ENCODE peak calls at places on chromosomes 16 and 17, in six cellular contexts. K, W, O, V, T and D are unnamed samples.

GRCh38 chr16:88504489-88505404 is 51.7 kb downstream of the ZFPM1 start:
- DNase-seq in W (no peak), T (no peak), K (peak), O (no peak), V (no peak), D (no peak)

GRCh38 chr17:40062347-40063033 is at the start of gene THRA:
- DNase-seq in W (peak), K (no peak), V (no peak), O (no peak), T (no peak), D (peak)

GRCh38 chr16:46899443-46900143 is 15.4 kb downstream of the GPT2 start:
- DNase-seq in O (no peak), K (no peak), W (no peak), T (no peak), V (no peak), D (peak)

GRCh38 chr16:65069090-65069489 is 52.8 kb downstream of the CDH11 start:
- DNase-seq in O (peak), W (no peak), K (no peak), V (no peak), T (peak), D (no peak)

GRCh38 chr17:37605813-37606505 is 3.3 kb downstream of the SYNRG start:
- DNase-seq in O (peak), K (no peak), V (no peak), W (no peak), T (no peak), D (peak)

GRCh38 chr17:44351464-44351863 is 6.4 kb downstream of the GRN start:
- DNase-seq in V (no peak), T (no peak), O (no peak), K (no peak), W (peak), D (no peak)

GRCh38 chr16:641326-642188 is at the start of gene MCRIP2:
- DNase-seq in T (peak), W (peak), O (peak), K (peak), V (peak), D (peak)

GRCh38 chr17:8941520-8941919 is 24.0 kb downstream of the PIK3R5 start:
- DNase-seq in V (no peak), T (no peak), O (no peak), K (no peak), W (no peak), D (no peak)

GRCh38 chr17:33137411-33137810 is 145.8 kb downstream of the SPACA3 start:
- DNase-seq in V (no peak), W (no peak), K (no peak), O (no peak), T (no peak), D (no peak)

GRCh38 chr17:48734328-48735056 is 5.9 kb upstream of the HOXB13 start:
- DNase-seq in O (no peak), K (no peak), W (no peak), V (no peak), T (no peak), D (no peak)

GRCh38 chr17:72850410-72850809 is 242.1 kb downstream of the SLC39A11 start:
- DNase-seq in V (no peak), T (peak), O (no peak), K (no peak), W (no peak), D (no peak)

GRCh38 chr17:76631821-76632565 is 11.6 kb downstream of the ST6GALNAC1 start:
- DNase-seq in K (no peak), O (no peak), W (no peak), V (no peak), T (no peak), D (no peak)

GRCh38 chr17:915416-916201 is 64.0 kb downstream of the NXN start:
- DNase-seq in V (no peak), T (no peak), K (no peak), O (peak), W (no peak), D (no peak)

GRCh38 chr17:50290074-50290702 is 15.9 kb downstream of the TMEM92 start:
- DNase-seq in O (peak), W (no peak), K (no peak), T (peak), V (no peak), D (peak)

GRCh38 chr17:64775701-64776570 is 113.8 kb upstream of the SMURF2 start:
- DNase-seq in W (no peak), V (no peak), T (no peak), K (peak), O (no peak), D (no peak)

GRCh38 chr17:80361495-80362220 is 53.3 kb upstream of the ENDOV start:
- DNase-seq in T (peak), V (no peak), O (no peak), W (peak), K (no peak), D (peak)

GRCh38 chr17:73757324-73757942 is 113.2 kb upstream of the SDK2 start:
- DNase-seq in V (no peak), K (no peak), W (no peak), T (no peak), O (no peak), D (no peak)

GRCh38 chr17:65799454-65799853 is 238.0 kb upstream of the AXIN2 start:
- DNase-seq in V (no peak), W (no peak), K (no peak), T (no peak), O (no peak), D (no peak)

GRCh38 chr16:51880776-51881175 is 666.2 kb downstream of the TOX3 start:
- DNase-seq in V (no peak), K (no peak), T (peak), O (no peak), W (no peak), D (no peak)

GRCh38 chr17:9402590-9403199 is 172.9 kb downstream of the STX8 start:
- DNase-seq in W (no peak), K (peak), O (peak), T (peak), V (no peak), D (peak)

GRCh38 chr16:24699151-24699723 is 30.2 kb upstream of the TNRC6A start:
- DNase-seq in O (no peak), T (no peak), W (no peak), V (no peak), K (no peak), D (no peak)

GRCh38 chr17:42290577-42290976 is 2.3 kb downstream of the STAT5A start:
- DNase-seq in K (no peak), T (no peak), W (no peak), V (no peak), O (no peak), D (no peak)

GRCh38 chr17:58082341-58082869 is 814 bp upstream of the DYNLL2 start:
- DNase-seq in W (no peak), T (no peak), O (no peak), V (no peak), K (no peak), D (no peak)

GRCh38 chr16:48126801-48127644 is 28.8 kb downstream of the ABCC12 start:
- DNase-seq in K (peak), T (peak), W (no peak), O (peak), V (no peak), D (peak)

GRCh38 chr16:12458591-12459400 is 344.9 kb downstream of the CPPED1 start:
- DNase-seq in V (no peak), W (no peak), K (no peak), T (no peak), O (no peak), D (peak)

GRCh38 chr17:57868007-57868774 is 18.3 kb upstream of the MRPS23 start:
- DNase-seq in V (peak), W (peak), O (peak), K (peak), T (peak), D (peak)

GRCh38 chr17:56319531-56319930 is 166.3 kb downstream of the ANKFN1 start:
- DNase-seq in K (peak), V (peak), W (peak), T (peak), O (peak), D (peak)

GRCh38 chr17:55607736-55608341 is 96.6 kb upstream of the SMIM36 start:
- DNase-seq in W (no peak), O (no peak), V (no peak), T (peak), K (no peak), D (no peak)

GRCh38 chr17:73639926-73640325 is 4.3 kb downstream of the SDK2 start:
- DNase-seq in O (no peak), K (peak), V (no peak), W (no peak), T (no peak), D (no peak)

GRCh38 chr16:27498916-27499658 is 50.6 kb downstream of the GTF3C1 start:
- DNase-seq in W (no peak), V (no peak), K (no peak), T (no peak), O (no peak), D (no peak)

GRCh38 chr16:23082161-23082788 is 67.0 kb downstream of the USP31 start:
- DNase-seq in K (peak), V (no peak), T (peak), W (no peak), O (no peak), D (no peak)

GRCh38 chr16:86022381-86022960 is 123.5 kb downstream of the IRF8 start:
- DNase-seq in K (no peak), T (no peak), W (no peak), V (no peak), O (no peak), D (no peak)

GRCh38 chr16:66619036-66619435 is 14.5 kb downstream of the CMTM3 start:
- DNase-seq in T (no peak), O (no peak), W (no peak), K (no peak), V (no peak), D (no peak)

GRCh38 chr16:50498756-50499155 is 49.4 kb upstream of the NKD1 start:
- DNase-seq in O (no peak), W (no peak), V (no peak), K (no peak), T (no peak), D (no peak)

GRCh38 chr17:48006936-48007703 is 30.5 kb downstream of the COPZ2 start:
- DNase-seq in K (no peak), W (no peak), V (no peak), O (no peak), T (no peak), D (no peak)

GRCh38 chr17:6755731-6756184 is at the start of gene XAF1:
- DNase-seq in T (no peak), O (peak), W (no peak), K (no peak), V (peak), D (peak)

GRCh38 chr16:30786115-30786935 is 680 bp downstream of the ZNF629 start:
- DNase-seq in O (peak), W (peak), T (peak), V (no peak), K (peak), D (peak)
- TF ChIP-seq MYC in O (no peak), W (no peak), T (no peak), V (no peak), K (no peak), D (no peak)

GRCh38 chr17:30093463-30094147 is 23.0 kb upstream of the NSRP1 start:
- DNase-seq in T (peak), K (peak), V (peak), W (peak), O (peak), D (peak)

GRCh38 chr17:30092886-30093285 is 23.7 kb upstream of the NSRP1 start:
- DNase-seq in O (no peak), V (no peak), W (no peak), K (no peak), T (no peak), D (no peak)

GRCh38 chr17:30095507-30096244 is 20.9 kb upstream of the NSRP1 start:
- DNase-seq in K (peak), T (peak), W (peak), V (peak), O (peak), D (peak)

GRCh38 chr17:30091166-30091670 is 25.4 kb upstream of the NSRP1 start:
- DNase-seq in K (no peak), T (no peak), W (no peak), V (no peak), O (no peak), D (no peak)

GRCh38 chr17:30091771-30092170 is 24.8 kb upstream of the NSRP1 start:
- DNase-seq in K (no peak), O (peak), T (peak), V (no peak), W (no peak), D (no peak)
- TF ChIP-seq MYC in K (no peak), O (no peak), T (no peak), V (no peak), W (no peak), D (no peak)

DNA sequence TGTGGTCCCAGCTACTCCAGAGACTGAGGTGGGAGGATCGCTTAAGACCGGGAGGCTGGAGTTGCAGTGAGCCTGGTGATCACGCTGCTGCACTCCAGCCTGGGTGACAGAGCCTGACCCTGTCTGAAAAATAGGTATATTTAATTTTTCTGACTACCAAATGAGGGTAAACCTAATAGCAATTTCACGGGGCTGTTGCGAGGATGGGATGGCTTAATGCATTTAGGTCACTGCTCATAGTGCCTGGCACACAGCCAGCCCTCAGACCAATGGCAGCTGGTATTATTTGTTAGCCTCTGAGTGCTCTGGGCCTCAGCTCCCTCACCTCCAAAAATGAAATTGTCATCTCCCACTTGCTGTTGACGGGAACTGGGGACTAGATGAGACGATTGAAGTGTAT is 5.9 kb upstream of the CDIP1 start:
- DNase-seq in T (no peak), O (no peak), K (no peak), W (no peak), V (no peak), D (no peak)
- TF ChIP-seq MYC in T (no peak), O (no peak), K (no peak), W (no peak), V (no peak), D (no peak)

GRCh38 chr16:56588781-56589140 is 567 bp upstream of the MT3 start:
- DNase-seq in W (no peak), O (no peak), T (no peak), K (no peak), V (no peak), D (no peak)

GRCh38 chr16:56589141-56590039 is at the start of gene MT3:
- DNase-seq in K (no peak), T (peak), O (no peak), V (no peak), W (no peak), D (no peak)

GRCh38 chr16:56593573-56594291 is 4.4 kb downstream of the MT3 start:
- DNase-seq in W (no peak), V (no peak), K (no peak), O (no peak), T (no peak), D (no peak)

GRCh38 chr16:56591377-56592060 is 2.2 kb downstream of the MT3 start:
- DNase-seq in V (no peak), O (no peak), W (no peak), K (no peak), T (no peak), D (peak)

DNA sequence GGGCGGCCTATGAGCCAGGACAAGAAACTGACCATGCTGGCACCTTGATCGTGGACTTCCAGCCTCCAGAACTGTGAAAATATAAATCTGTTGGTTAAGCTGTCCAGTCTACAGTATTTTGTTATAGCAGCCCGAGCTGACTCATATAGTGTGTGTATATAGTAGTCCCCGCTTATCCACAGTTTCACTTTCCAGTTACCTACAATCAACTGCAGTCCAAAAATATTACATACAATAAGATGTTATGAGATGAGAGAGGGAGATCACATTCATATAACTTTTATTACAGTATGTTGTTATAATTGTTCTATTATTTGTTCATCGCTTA is 4.9 kb downstream of the MT3 start:
- DNase-seq in T (no peak), W (no peak), O (no peak), K (no peak), V (no peak), D (no peak)
- TF ChIP-seq MYC in T (no peak), W (no peak), O (no peak), K (no peak), V (no peak), D (no peak)

DNA sequence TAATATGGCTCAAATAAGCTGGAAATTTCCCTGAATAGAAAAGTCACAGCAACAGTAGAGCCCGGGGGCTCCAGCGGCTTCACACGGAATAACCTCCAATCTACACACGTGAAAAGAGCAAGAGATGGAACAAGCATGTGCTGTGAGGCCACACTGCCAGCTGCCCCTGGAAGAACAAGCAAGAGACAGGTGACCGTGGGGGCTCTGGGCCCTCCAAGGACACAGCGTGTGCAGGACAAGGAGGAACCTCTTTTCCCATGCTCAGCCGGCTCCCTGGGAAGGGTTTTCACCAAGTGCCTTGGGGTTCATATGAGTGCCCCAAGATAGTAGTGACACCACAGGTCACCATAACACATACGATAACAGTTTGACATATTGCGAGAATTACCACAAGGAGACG is 110.2 kb upstream of the ZNF750 start:
- DNase-seq in V (no peak), T (no peak), W (no peak), K (no peak), O (no peak), D (no peak)
- TF ChIP-seq MYC in V (no peak), T (no peak), W (no peak), K (no peak), O (no peak), D (no peak)

GRCh38 chr17:75124041-75124818 is 7.3 kb downstream of the NT5C start:
- DNase-seq in T (peak), O (peak), W (peak), V (no peak), K (peak), D (no peak)
- TF ChIP-seq MYC in T (peak), O (no peak), W (peak), V (no peak), K (no peak), D (no peak)

GRCh38 chr16:28905800-28906372 is 19.2 kb downstream of the RABEP2 start:
- DNase-seq in T (no peak), K (no peak), V (no peak), W (no peak), O (no peak), D (no peak)

GRCh38 chr16:28903344-28904042 is 21.5 kb downstream of the RABEP2 start:
- DNase-seq in V (no peak), K (no peak), T (no peak), W (no peak), O (no peak), D (no peak)

GRCh38 chr16:28905229-28905754 is 19.7 kb downstream of the RABEP2 start:
- DNase-seq in T (no peak), O (no peak), V (no peak), K (no peak), W (no peak), D (no peak)

GRCh38 chr16:28904363-28904762 is 20.7 kb downstream of the RABEP2 start:
- DNase-seq in W (no peak), V (no peak), T (no peak), O (no peak), K (no peak), D (no peak)

DNA sequence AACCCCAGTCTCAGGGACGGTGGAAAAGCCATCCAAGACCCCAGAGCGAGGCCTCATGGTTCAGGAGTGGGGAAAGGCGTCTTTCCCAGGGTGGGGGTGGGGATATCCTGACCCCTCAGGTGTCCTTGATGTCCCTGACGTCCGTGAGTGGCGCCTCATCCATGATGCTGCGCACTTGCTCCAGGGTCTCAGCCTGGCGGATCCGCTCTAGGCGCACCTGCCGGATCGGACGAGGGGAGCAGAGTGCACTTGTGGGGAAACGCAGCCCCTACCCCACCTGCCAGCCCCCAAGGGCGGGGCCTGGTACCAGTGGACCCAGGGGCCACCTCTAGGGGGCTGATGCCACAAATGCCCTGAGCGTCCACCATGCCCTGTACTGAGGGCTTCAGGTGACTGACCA is 20.2 kb downstream of the RABEP2 start:
- DNase-seq in V (no peak), O (no peak), K (no peak), T (no peak), W (no peak), D (no peak)
- TF ChIP-seq MYC in V (no peak), O (no peak), K (no peak), T (no peak), W (no peak), D (no peak)